ENCODE peak calls at places on chromosome 11, in seven cellular contexts. One of them, this sample, is unnamed.

GRCh38 chr11:64870893-64871849 is 7.2 kb downstream of the EHD1 start:
- DNase-seq in astrocyte of the spinal cord: no peak
- DNase-seq in activated CD4-positive, CD25-positive, alpha-beta regulatory T cell treated with anti-CD3 and anti-CD28 coated beads, Interleukin-2, amount 50 U/mL, for 72 hours: no peak
- DNase-seq in H1: no peak
- DNase-seq in fibroblast of mammary gland: no peak
- DNase-seq in activated CD8-positive, alpha-beta T cell treated with anti-CD3 and anti-CD28 coated beads for 36 hours: no peak
- DNase-seq in neuronal stem cell: no peak
- DNase-seq in this sample: no peak

GRCh38 chr11:74870485-74870884 is 78.4 kb downstream of the XRRA1 start:
- DNase-seq in astrocyte of the spinal cord: peak
- DNase-seq in activated CD4-positive, CD25-positive, alpha-beta regulatory T cell treated with anti-CD3 and anti-CD28 coated beads, Interleukin-2, amount 50 U/mL, for 72 hours: no peak
- DNase-seq in H1: no peak
- DNase-seq in fibroblast of mammary gland: peak
- DNase-seq in activated CD8-positive, alpha-beta T cell treated with anti-CD3 and anti-CD28 coated beads for 36 hours: no peak
- DNase-seq in neuronal stem cell: no peak
- DNase-seq in this sample: peak

GRCh38 chr11:67612751-67613150 is 6.0 kb downstream of the NDUFV1 start:
- DNase-seq in astrocyte of the spinal cord: no peak
- DNase-seq in activated CD4-positive, CD25-positive, alpha-beta regulatory T cell treated with anti-CD3 and anti-CD28 coated beads, Interleukin-2, amount 50 U/mL, for 72 hours: no peak
- DNase-seq in H1: no peak
- DNase-seq in fibroblast of mammary gland: no peak
- DNase-seq in activated CD8-positive, alpha-beta T cell treated with anti-CD3 and anti-CD28 coated beads for 36 hours: no peak
- DNase-seq in neuronal stem cell: no peak
- DNase-seq in this sample: no peak

GRCh38 chr11:27720277-27720830 is 20.1 kb upstream of the BDNF start:
- DNase-seq in astrocyte of the spinal cord: peak
- DNase-seq in activated CD4-positive, CD25-positive, alpha-beta regulatory T cell treated with anti-CD3 and anti-CD28 coated beads, Interleukin-2, amount 50 U/mL, for 72 hours: no peak
- DNase-seq in H1: no peak
- DNase-seq in fibroblast of mammary gland: peak
- DNase-seq in activated CD8-positive, alpha-beta T cell treated with anti-CD3 and anti-CD28 coated beads for 36 hours: peak
- DNase-seq in neuronal stem cell: peak
- DNase-seq in this sample: peak

GRCh38 chr11:118343981-118344521 is at the start of gene CD3G:
- DNase-seq in astrocyte of the spinal cord: no peak
- DNase-seq in activated CD4-positive, CD25-positive, alpha-beta regulatory T cell treated with anti-CD3 and anti-CD28 coated beads, Interleukin-2, amount 50 U/mL, for 72 hours: peak
- DNase-seq in H1: no peak
- DNase-seq in fibroblast of mammary gland: no peak
- DNase-seq in activated CD8-positive, alpha-beta T cell treated with anti-CD3 and anti-CD28 coated beads for 36 hours: peak
- DNase-seq in neuronal stem cell: no peak
- DNase-seq in this sample: no peak

GRCh38 chr11:120147094-120147949 is 9.4 kb upstream of the TRIM29 start:
- DNase-seq in astrocyte of the spinal cord: no peak
- DNase-seq in activated CD4-positive, CD25-positive, alpha-beta regulatory T cell treated with anti-CD3 and anti-CD28 coated beads, Interleukin-2, amount 50 U/mL, for 72 hours: no peak
- DNase-seq in H1: no peak
- DNase-seq in fibroblast of mammary gland: no peak
- DNase-seq in activated CD8-positive, alpha-beta T cell treated with anti-CD3 and anti-CD28 coated beads for 36 hours: no peak
- DNase-seq in neuronal stem cell: no peak
- DNase-seq in this sample: no peak

GRCh38 chr11:76744186-76745058 is 38.7 kb upstream of the TSKU start:
- DNase-seq in astrocyte of the spinal cord: no peak
- DNase-seq in activated CD4-positive, CD25-positive, alpha-beta regulatory T cell treated with anti-CD3 and anti-CD28 coated beads, Interleukin-2, amount 50 U/mL, for 72 hours: no peak
- DNase-seq in H1: no peak
- DNase-seq in fibroblast of mammary gland: peak
- DNase-seq in activated CD8-positive, alpha-beta T cell treated with anti-CD3 and anti-CD28 coated beads for 36 hours: no peak
- DNase-seq in neuronal stem cell: no peak
- DNase-seq in this sample: no peak

GRCh38 chr11:67613960-67614715 is 7.4 kb downstream of the NDUFV1 start:
- DNase-seq in astrocyte of the spinal cord: peak
- DNase-seq in activated CD4-positive, CD25-positive, alpha-beta regulatory T cell treated with anti-CD3 and anti-CD28 coated beads, Interleukin-2, amount 50 U/mL, for 72 hours: peak
- DNase-seq in H1: no peak
- DNase-seq in fibroblast of mammary gland: peak
- DNase-seq in activated CD8-positive, alpha-beta T cell treated with anti-CD3 and anti-CD28 coated beads for 36 hours: peak
- DNase-seq in neuronal stem cell: peak
- DNase-seq in this sample: peak

GRCh38 chr11:33387996-33388395 is 130.8 kb downstream of the HIPK3 start:
- DNase-seq in astrocyte of the spinal cord: no peak
- DNase-seq in activated CD4-positive, CD25-positive, alpha-beta regulatory T cell treated with anti-CD3 and anti-CD28 coated beads, Interleukin-2, amount 50 U/mL, for 72 hours: no peak
- DNase-seq in H1: no peak
- DNase-seq in fibroblast of mammary gland: no peak
- DNase-seq in activated CD8-positive, alpha-beta T cell treated with anti-CD3 and anti-CD28 coated beads for 36 hours: no peak
- DNase-seq in neuronal stem cell: no peak
- DNase-seq in this sample: no peak

GRCh38 chr11:47572715-47573255 is 6.0 kb downstream of the KBTBD4 start:
- DNase-seq in astrocyte of the spinal cord: peak
- DNase-seq in activated CD4-positive, CD25-positive, alpha-beta regulatory T cell treated with anti-CD3 and anti-CD28 coated beads, Interleukin-2, amount 50 U/mL, for 72 hours: no peak
- DNase-seq in H1: no peak
- DNase-seq in fibroblast of mammary gland: peak
- DNase-seq in activated CD8-positive, alpha-beta T cell treated with anti-CD3 and anti-CD28 coated beads for 36 hours: no peak
- DNase-seq in neuronal stem cell: no peak
- DNase-seq in this sample: no peak

GRCh38 chr11:94938399-94939055 is 34.8 kb downstream of the CWC15 start:
- DNase-seq in astrocyte of the spinal cord: peak
- DNase-seq in activated CD4-positive, CD25-positive, alpha-beta regulatory T cell treated with anti-CD3 and anti-CD28 coated beads, Interleukin-2, amount 50 U/mL, for 72 hours: no peak
- DNase-seq in H1: no peak
- DNase-seq in fibroblast of mammary gland: peak
- DNase-seq in activated CD8-positive, alpha-beta T cell treated with anti-CD3 and anti-CD28 coated beads for 36 hours: no peak
- DNase-seq in neuronal stem cell: no peak
- DNase-seq in this sample: no peak

GRCh38 chr11:12625438-12626071 is 48.7 kb upstream of the TEAD1 start:
- DNase-seq in astrocyte of the spinal cord: peak
- DNase-seq in activated CD4-positive, CD25-positive, alpha-beta regulatory T cell treated with anti-CD3 and anti-CD28 coated beads, Interleukin-2, amount 50 U/mL, for 72 hours: no peak
- DNase-seq in H1: no peak
- DNase-seq in fibroblast of mammary gland: peak
- DNase-seq in activated CD8-positive, alpha-beta T cell treated with anti-CD3 and anti-CD28 coated beads for 36 hours: no peak
- DNase-seq in neuronal stem cell: no peak
- DNase-seq in this sample: no peak

GRCh38 chr11:116814502-116814901 is 8.6 kb downstream of the APOA4 start:
- DNase-seq in astrocyte of the spinal cord: no peak
- DNase-seq in activated CD4-positive, CD25-positive, alpha-beta regulatory T cell treated with anti-CD3 and anti-CD28 coated beads, Interleukin-2, amount 50 U/mL, for 72 hours: no peak
- DNase-seq in H1: no peak
- DNase-seq in fibroblast of mammary gland: no peak
- DNase-seq in activated CD8-positive, alpha-beta T cell treated with anti-CD3 and anti-CD28 coated beads for 36 hours: no peak
- DNase-seq in neuronal stem cell: no peak
- DNase-seq in this sample: no peak

GRCh38 chr11:126102436-126102894 is 39.8 kb upstream of the CDON start:
- DNase-seq in astrocyte of the spinal cord: no peak
- DNase-seq in activated CD4-positive, CD25-positive, alpha-beta regulatory T cell treated with anti-CD3 and anti-CD28 coated beads, Interleukin-2, amount 50 U/mL, for 72 hours: no peak
- DNase-seq in H1: no peak
- DNase-seq in fibroblast of mammary gland: no peak
- DNase-seq in activated CD8-positive, alpha-beta T cell treated with anti-CD3 and anti-CD28 coated beads for 36 hours: no peak
- DNase-seq in neuronal stem cell: no peak
- DNase-seq in this sample: no peak

GRCh38 chr11:6646631-6647281 is 8.9 kb downstream of the DCHS1 start:
- DNase-seq in astrocyte of the spinal cord: peak
- DNase-seq in activated CD4-positive, CD25-positive, alpha-beta regulatory T cell treated with anti-CD3 and anti-CD28 coated beads, Interleukin-2, amount 50 U/mL, for 72 hours: peak
- DNase-seq in H1: no peak
- DNase-seq in fibroblast of mammary gland: peak
- DNase-seq in activated CD8-positive, alpha-beta T cell treated with anti-CD3 and anti-CD28 coated beads for 36 hours: peak
- DNase-seq in neuronal stem cell: no peak
- DNase-seq in this sample: no peak

This sample was measured in neural progenitor cell.